ENCODE peak calls at places on chromosomes 16 and 17, in five cellular contexts. V is mesenchymal stem cell, E is H1, C is neuronal stem cell, Z is IMR-90. J is an unnamed sample.

GRCh38 chr16:20042848-20043247 is 30.8 kb downstream of the GPR139 start:
- DNase-seq in V (no peak), E (no peak), C (no peak), Z (no peak), J (no peak)

GRCh38 chr16:24950275-24950674 is 64.9 kb downstream of the ARHGAP17 start:
- DNase-seq in V (peak; percentile 23), E (no peak), C (no peak), Z (peak; percentile 84), J (no peak)

GRCh38 chr17:40320771-40321501 is 12.0 kb downstream of the RARA start:
- DNase-seq in V (no peak), E (no peak), C (no peak), Z (no peak), J (no peak)

GRCh38 chr17:65362826-65363225 is 198.6 kb downstream of the AXIN2 start:
- DNase-seq in V (no peak), E (no peak), C (no peak), Z (peak; percentile 17), J (no peak)

GRCh38 chr16:63749256-63749655 is 1372.6 kb downstream of the CDH11 start:
- DNase-seq in V (peak; percentile 7), E (no peak), C (no peak), Z (no peak), J (no peak)

GRCh38 chr16:84340305-84341040 is 27.9 kb upstream of the ATP2C2 start:
- DNase-seq in V (no peak), E (no peak), C (no peak), Z (no peak), J (peak; percentile 17)

GRCh38 chr17:29855686-29856085 is 74.3 kb downstream of the SSH2 start:
- DNase-seq in V (peak; percentile 50), E (no peak), C (no peak), Z (peak; percentile 75), J (no peak)

GRCh38 chr16:87383522-87384161 is at the start of gene FBXO31:
- DNase-seq in V (peak; percentile 93), E (peak; percentile 98), C (peak; percentile 96), Z (peak; percentile 94), J (peak; percentile 98)

GRCh38 chr16:12100124-12100647 is 123.7 kb downstream of the SNX29 start:
- DNase-seq in V (no peak), E (no peak), C (no peak), Z (no peak), J (no peak)

DNA sequence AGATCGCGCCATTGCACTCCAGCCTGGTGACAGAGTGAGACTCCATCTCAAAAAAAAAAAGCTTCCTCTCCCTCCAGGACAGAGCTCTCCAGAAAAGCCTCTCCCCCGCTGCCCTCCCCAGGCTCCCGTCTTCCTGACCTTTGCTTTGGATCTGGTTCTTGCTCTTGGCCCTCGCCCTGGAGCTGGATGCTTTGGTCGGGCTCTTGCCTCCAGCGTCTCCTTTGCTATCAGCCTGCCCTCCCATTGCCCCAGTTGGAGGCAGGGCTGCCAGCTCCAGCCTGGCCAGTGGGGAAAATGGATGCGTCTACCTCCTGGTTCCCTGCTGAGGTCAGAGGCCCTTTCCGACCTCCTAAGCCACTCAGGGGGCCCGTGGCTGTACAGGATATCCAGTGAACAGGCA is 35.9 kb downstream of the TRARG1 start:
- DNase-seq in V (no peak), E (no peak), C (no peak), Z (no peak), J (no peak)
- H2BK15ac ChIP-seq in V (no peak overlapping the region), E (no peak overlapping the region), C (peak overlapping the region; percentile 78), Z (no peak overlapping the region), J (no peak overlapping the region)

GRCh38 chr16:3735541-3735940 is 18.2 kb upstream of the TRAP1 start:
- DNase-seq in V (no peak), E (no peak), C (no peak), Z (no peak), J (no peak)
- H4K8ac ChIP-seq in V (no peak overlapping the region), E (no peak overlapping the region), C (peak overlapping the region; percentile 30), Z (no peak overlapping the region), J (no peak overlapping the region)

DNA sequence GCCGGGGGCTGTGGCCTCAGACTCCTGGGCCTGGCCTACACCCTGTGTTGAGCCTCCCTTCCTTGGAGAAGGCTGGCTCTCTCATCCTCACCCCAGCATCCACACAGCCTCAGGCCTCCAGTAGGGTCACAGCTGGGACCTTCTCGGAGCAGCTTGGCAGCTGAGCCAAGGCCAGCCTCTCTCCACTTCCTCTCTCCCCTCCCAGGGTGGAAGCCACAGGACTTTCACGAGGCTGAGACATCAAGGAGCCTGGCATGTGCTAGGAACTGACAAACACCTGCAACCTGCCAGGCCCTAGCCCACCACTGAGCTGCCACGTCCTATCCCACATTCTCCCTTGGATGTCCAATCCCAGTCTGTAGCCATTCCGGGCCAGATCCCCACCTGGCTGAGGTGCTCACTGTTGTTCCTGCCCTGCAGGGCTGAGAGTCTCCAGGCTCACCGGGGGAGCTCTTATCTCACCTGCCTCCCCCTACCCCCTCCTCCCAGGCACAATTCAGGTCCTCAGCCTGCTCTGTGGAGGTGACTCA is 3.1 kb downstream of the MMP15 start:
- DNase-seq in V (no peak), E (no peak), C (no peak), Z (no peak), J (peak; percentile 46)
- H2BK15ac ChIP-seq in V (no peak overlapping the region), E (peak overlapping the region; percentile 97), C (peak overlapping the region; percentile 8), Z (no peak overlapping the region), J (no peak overlapping the region)

GRCh38 chr17:48554412-48555090 is 9.6 kb upstream of the HOXB2 start:
- DNase-seq in V (peak; percentile 52), E (no peak), C (no peak), Z (peak; percentile 27), J (no peak)
- H4K8ac ChIP-seq in V (peak overlapping the region; percentile 98), E (no peak overlapping the region), C (no peak overlapping the region), Z (peak overlapping the region; percentile 30), J (no peak overlapping the region)

DNA sequence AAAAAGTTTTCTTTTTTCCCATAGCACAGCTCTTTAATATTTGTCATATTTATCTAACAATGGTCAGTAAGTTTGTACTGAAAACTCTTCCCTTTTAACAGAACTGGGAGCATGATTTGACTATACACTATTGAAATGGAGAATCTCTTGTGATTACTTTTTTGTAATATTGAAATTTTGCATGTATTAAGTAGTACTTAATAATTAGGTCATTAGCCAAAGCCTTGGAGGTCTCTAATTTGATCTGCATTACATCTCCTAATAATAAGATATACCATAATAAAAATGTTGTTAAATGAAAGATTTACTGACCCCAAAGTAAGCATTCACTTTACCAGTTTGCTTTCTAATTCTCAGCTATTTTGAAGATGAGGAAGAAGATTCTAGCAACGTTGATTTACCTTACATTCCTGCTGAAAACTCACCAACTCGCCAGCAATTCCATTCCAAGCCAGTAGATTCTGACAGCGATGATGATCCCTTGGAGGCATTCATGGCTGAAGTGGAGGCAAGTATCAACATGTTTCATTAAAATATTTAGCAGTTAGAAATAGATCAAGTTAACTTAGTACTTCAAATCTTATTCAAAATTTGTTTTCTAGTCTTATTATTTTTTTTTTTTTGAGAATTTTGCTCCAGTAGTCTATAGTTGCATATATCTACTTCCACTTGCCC is 18.2 kb downstream of the DDX42 start:
- DNase-seq in V (no peak), E (no peak), C (no peak), Z (no peak), J (no peak)
- H2BK15ac ChIP-seq in V (no peak overlapping the region), E (no peak overlapping the region), C (no peak overlapping the region), Z (no peak overlapping the region), J (no peak overlapping the region)

GRCh38 chr17:50534222-50534978 is 1.9 kb downstream of the EPN3 start:
- DNase-seq in V (peak; percentile 34), E (peak; percentile 74), C (no peak), Z (no peak), J (peak; percentile 62)

GRCh38 chr17:50531428-50532025 is 1.0 kb upstream of the EPN3 start:
- DNase-seq in V (no peak), E (no peak), C (no peak), Z (no peak), J (no peak)

GRCh38 chr17:50533720-50534148 is 1.2 kb downstream of the EPN3 start:
- DNase-seq in V (no peak), E (peak; percentile 69), C (no peak), Z (peak; percentile 33), J (no peak)

GRCh38 chr17:50533185-50533584 is 650 bp downstream of the EPN3 start:
- DNase-seq in V (no peak), E (peak; percentile 66), C (no peak), Z (no peak), J (peak; percentile 52)

GRCh38 chr17:50532452-50533024 is at the start of gene EPN3:
- DNase-seq in V (no peak), E (peak; percentile 78), C (no peak), Z (no peak), J (peak; percentile 79)
- H4K8ac ChIP-seq in V (no peak within 1 kb of the TSS), E (peak within 1 kb of the TSS; percentile 28), C (no peak within 1 kb of the TSS), Z (no peak within 1 kb of the TSS), J (no peak within 1 kb of the TSS)

GRCh38 chr16:72932050-72932449 is 115.9 kb downstream of the ZFHX3 start:
- DNase-seq in V (peak; percentile 80), E (no peak), C (no peak), Z (peak; percentile 17), J (no peak)
- H2BK15ac ChIP-seq in V (no peak overlapping the region), E (no peak overlapping the region), C (no peak overlapping the region), Z (no peak overlapping the region), J (no peak overlapping the region)

DNA sequence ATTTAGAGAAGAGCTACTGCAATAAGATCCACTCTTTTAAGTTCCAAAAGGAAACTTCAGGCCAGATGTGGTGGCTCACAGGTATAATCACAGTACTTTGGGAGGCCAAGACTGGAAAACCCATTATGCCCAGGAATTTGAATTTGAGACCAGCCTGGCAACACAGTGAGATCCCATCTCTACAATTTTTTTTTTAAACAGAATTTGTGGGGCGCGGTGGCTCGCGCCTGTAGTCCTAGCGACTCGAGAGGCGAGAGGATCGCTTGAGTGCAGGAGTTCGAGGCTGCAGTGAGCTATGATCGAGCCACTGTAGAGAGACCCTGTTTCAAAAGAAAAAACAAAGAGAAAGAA is 793 bp downstream of the COG7 start:
- DNase-seq in V (no peak), E (no peak), C (no peak), Z (no peak), J (no peak)
- H4K8ac ChIP-seq in V (no peak overlapping the region), E (peak overlapping the region; percentile 93), C (no peak overlapping the region), Z (peak overlapping the region; percentile 93), J (no peak overlapping the region)

GRCh38 chr16:813204-813915 is 12.8 kb upstream of the GNG13 start:
- DNase-seq in V (peak; percentile 14), E (peak; percentile 91), C (peak; percentile 49), Z (peak; percentile 8), J (peak; percentile 55)
- H2BK15ac ChIP-seq in V (no peak overlapping the region), E (no peak overlapping the region), C (peak overlapping the region; percentile 87), Z (no peak overlapping the region), J (no peak overlapping the region)

J was measured in mesendoderm.